ENCODE peak calls at places on chromosomes 1 and 21, in five cellular contexts. O is PC-3, X is SK-N-SH, J is GM23338, C is GM23248. R is an unnamed sample.

GRCh38 chr21:45112371-45112770 is 38.0 kb downstream of the ADARB1 start:
- DNase-seq in O (no peak), X (no peak), J (no peak), C (peak), R (no peak)

GRCh38 chr1:84504580-84505021 is 1.6 kb upstream of the SPATA1 start:
- DNase-seq in O (peak), X (peak), J (no peak), C (peak), R (peak)

GRCh38 chr1:197965132-197965707 is 48.0 kb downstream of the LHX9 start:
- DNase-seq in O (peak), X (no peak), J (no peak), C (peak), R (no peak)

GRCh38 chr21:31480228-31480627 is 136.2 kb upstream of the TIAM1 start:
- DNase-seq in O (no peak), X (no peak), J (no peak), C (no peak), R (no peak)

GRCh38 chr1:10429868-10430215 is 391 bp upstream of the CENPS start:
- DNase-seq in O (peak), X (peak), J (no peak), C (peak), R (no peak)

GRCh38 chr1:67987046-67987799 is 63.2 kb downstream of the DIRAS3 start:
- DNase-seq in O (peak), X (no peak), J (no peak), C (peak), R (peak)

GRCh38 chr1:39398278-39399010 is 93.0 kb upstream of the BMP8A start:
- DNase-seq in O (peak), X (peak), J (peak), C (peak), R (peak)

GRCh38 chr1:46302091-46303037 is 1.1 kb downstream of the LRRC41 start:
- DNase-seq in O (peak), X (peak), J (peak), C (peak), R (peak)

GRCh38 chr1:203286161-203286984 is 18.9 kb upstream of the BTG2 start:
- DNase-seq in O (no peak), X (no peak), J (no peak), C (no peak), R (peak)

GRCh38 chr1:25743164-25744139 is 56.5 kb upstream of the SELENON start:
- DNase-seq in O (no peak), X (no peak), J (no peak), C (peak), R (peak)

GRCh38 chr1:43441894-43442632 is 11.7 kb downstream of the HYI start:
- DNase-seq in O (no peak), X (no peak), J (no peak), C (no peak), R (no peak)

GRCh38 chr1:171061425-171062143 is 29.1 kb upstream of the FMO3 start:
- DNase-seq in O (peak), X (no peak), J (no peak), C (no peak), R (no peak)

GRCh38 chr1:24905979-24906720 is 23.9 kb downstream of the RUNX3 start:
- DNase-seq in O (no peak), X (no peak), J (no peak), C (no peak), R (no peak)

GRCh38 chr1:215569987-215570824 is 3.1 kb downstream of the KCTD3 start:
- DNase-seq in O (peak), X (peak), J (no peak), C (peak), R (no peak)

GRCh38 chr1:1479547-1480483 is 8.2 kb downstream of the ATAD3B start:
- DNase-seq in O (no peak), X (peak), J (no peak), C (no peak), R (no peak)

GRCh38 chr1:44592208-44593145 is 81.8 kb downstream of the TMEM53 start:
- DNase-seq in O (no peak), X (no peak), J (peak), C (no peak), R (no peak)

GRCh38 chr1:86263101-86263500 is 106.5 kb upstream of the COL24A1 start:
- DNase-seq in O (no peak), X (no peak), J (no peak), C (no peak), R (no peak)

GRCh38 chr1:54331843-54332688 is 74.1 kb downstream of the SSBP3 start:
- DNase-seq in O (no peak), X (peak), J (no peak), C (no peak), R (no peak)

GRCh38 chr1:204314893-204315735 is 44.6 kb downstream of the PLEKHA6 start:
- DNase-seq in O (no peak), X (no peak), J (no peak), C (no peak), R (no peak)

GRCh38 chr1:12320516-12320915 is 90.7 kb downstream of the VPS13D start:
- DNase-seq in O (no peak), X (no peak), J (no peak), C (no peak), R (no peak)

GRCh38 chr1:201719812-201720521 is 109.0 kb upstream of the IPO9 start:
- DNase-seq in O (no peak), X (no peak), J (no peak), C (peak), R (peak)

GRCh38 chr1:160257411-160258015 is 4.8 kb downstream of the DCAF8 start:
- DNase-seq in O (no peak), X (no peak), J (peak), C (no peak), R (no peak)

GRCh38 chr1:22600071-22600816 is 36.2 kb upstream of the C1QA start:
- DNase-seq in O (peak), X (no peak), J (peak), C (no peak), R (no peak)

GRCh38 chr1:13605159-13605558 is 21.5 kb downstream of the PDPN start:
- DNase-seq in O (peak), X (no peak), J (no peak), C (peak), R (peak)

GRCh38 chr21:37073417-37074194 is 552 bp downstream of the TTC3 start:
- DNase-seq in O (peak), X (peak), J (no peak), C (peak), R (peak)

GRCh38 chr1:162372159-162373071 is 4.2 kb downstream of the SPATA46 start:
- DNase-seq in O (peak), X (peak), J (no peak), C (no peak), R (no peak)

GRCh38 chr1:145796753-145797152 is 27.1 kb downstream of the RNF115 start:
- DNase-seq in O (no peak), X (no peak), J (no peak), C (no peak), R (no peak)

GRCh38 chr1:178145605-178146004 is 51.7 kb downstream of the RASAL2 start:
- DNase-seq in O (no peak), X (no peak), J (no peak), C (no peak), R (no peak)

GRCh38 chr1:174269932-174270651 is 110.8 kb downstream of the RABGAP1L start:
- DNase-seq in O (no peak), X (no peak), J (no peak), C (no peak), R (no peak)

GRCh38 chr21:28822882-28823335 is 169.8 kb downstream of the LTN1 start:
- DNase-seq in O (peak), X (peak), J (no peak), C (peak), R (peak)

GRCh38 chr21:31515253-31515652 is 144.2 kb upstream of the SOD1 start:
- DNase-seq in O (no peak), X (no peak), J (no peak), C (no peak), R (no peak)

GRCh38 chr1:10074059-10074854 is 41.5 kb downstream of the UBE4B start:
- DNase-seq in O (peak), X (no peak), J (no peak), C (peak), R (peak)

GRCh38 chr1:234893725-234894630 is 234.7 kb downstream of the TOMM20 start:
- DNase-seq in O (peak), X (no peak), J (no peak), C (peak), R (no peak)

GRCh38 chr1:32431736-32432400 is 33.0 kb upstream of the ZBTB8B start:
- DNase-seq in O (no peak), X (no peak), J (no peak), C (no peak), R (no peak)

GRCh38 chr1:205058853-205059252 is 15.8 kb downstream of the CNTN2 start:
- DNase-seq in O (no peak), X (no peak), J (no peak), C (no peak), R (no peak)

GRCh38 chr21:41726630-41726969 is 40.3 kb downstream of the RIPK4 start:
- DNase-seq in O (no peak), X (no peak), J (no peak), C (no peak), R (no peak)

GRCh38 chr1:204357551-204357950 is 2.2 kb downstream of the PLEKHA6 start:
- DNase-seq in O (no peak), X (peak), J (peak), C (no peak), R (no peak)

GRCh38 chr1:30473920-30474817 is 249.2 kb downstream of the MATN1 start:
- DNase-seq in O (no peak), X (no peak), J (no peak), C (no peak), R (no peak)

GRCh38 chr1:41523071-41523470 is 38.6 kb upstream of the EDN2 start:
- DNase-seq in O (no peak), X (no peak), J (no peak), C (no peak), R (no peak)

DNA sequence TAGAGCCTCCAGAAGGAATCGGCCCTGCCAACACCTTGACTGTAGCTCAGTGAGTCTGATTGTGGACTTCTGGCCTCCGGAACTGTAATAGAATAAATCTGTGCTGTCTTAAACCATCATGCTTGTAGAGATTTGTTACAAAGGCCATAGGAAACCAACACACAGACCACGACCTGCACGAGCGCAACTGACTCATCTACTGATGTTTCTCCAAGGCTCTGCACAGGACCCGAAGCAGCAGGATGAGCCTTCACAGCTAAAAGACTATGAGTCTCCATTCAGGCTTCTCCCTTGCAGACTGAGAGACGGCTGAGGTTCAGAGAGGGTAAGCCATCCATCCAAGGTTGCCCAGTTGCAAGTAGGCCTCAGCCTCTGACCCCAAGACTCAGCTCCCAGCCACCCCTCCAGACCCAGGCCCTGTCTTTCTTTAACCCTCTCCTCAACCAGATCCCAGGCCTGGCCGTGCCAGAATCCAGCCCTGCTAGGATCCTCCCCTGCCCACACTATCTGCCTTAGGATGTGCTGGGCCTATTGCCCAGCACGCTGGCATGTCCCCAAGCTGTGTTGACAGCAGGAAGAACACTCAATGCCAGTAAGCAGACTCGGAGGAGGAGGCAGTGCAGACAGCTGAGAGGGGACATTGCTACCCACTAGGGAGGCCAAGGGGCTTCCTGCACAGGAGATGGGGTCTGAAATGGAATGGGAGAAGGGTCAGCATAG is 109.0 kb downstream of the HMGB4 start:
- DNase-seq in O (no peak), X (no peak), J (no peak), C (peak), R (no peak)
- TF ChIP-seq EZH2phosphoT487 in O (no peak), X (no peak), J (no peak), C (no peak), R (no peak)

DNA sequence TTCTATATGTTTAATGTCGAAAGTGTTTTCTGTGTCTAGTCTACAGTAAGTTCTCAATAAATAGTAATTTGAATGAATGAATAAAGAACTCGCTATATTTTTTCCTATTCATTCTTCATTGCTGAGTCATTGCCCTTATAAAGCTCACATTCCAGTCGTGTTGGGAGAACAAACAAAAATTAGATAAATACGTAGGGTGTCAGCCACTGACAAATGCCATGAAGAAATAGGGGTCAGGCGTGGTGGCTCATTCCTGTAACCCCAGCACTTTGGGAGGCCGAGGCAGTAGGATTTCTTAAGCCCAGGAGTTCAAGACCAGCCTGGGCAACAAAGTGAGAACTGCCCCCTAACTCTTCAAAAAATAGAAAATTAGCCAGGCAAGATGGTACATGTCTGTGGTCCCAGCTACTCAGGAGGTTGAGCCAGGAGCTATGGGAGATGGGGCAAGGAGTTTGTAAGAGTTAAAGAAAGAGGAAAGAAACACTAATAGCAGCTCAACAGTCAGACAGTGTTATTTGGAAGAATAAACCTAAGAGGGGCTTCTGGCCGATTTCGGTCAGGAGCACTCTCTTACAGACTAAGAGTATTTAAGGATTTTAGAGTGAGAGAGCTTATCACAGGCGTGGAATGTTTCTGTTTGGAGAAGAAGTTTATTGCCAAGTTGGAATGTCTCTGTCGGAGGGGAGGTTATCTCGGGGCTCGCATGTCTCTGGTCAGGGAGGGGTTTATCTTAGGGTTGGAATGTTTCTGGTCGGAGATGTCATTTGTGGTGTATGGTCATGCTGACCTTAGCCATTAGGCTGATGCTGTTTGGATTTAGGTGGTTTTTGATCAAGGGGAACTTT is 1.8 kb upstream of the CHML start:
- DNase-seq in O (peak), X (no peak), J (no peak), C (peak), R (peak)
- H2AFZ ChIP-seq in O (peak), X (no peak), J (no peak), C (no peak), R (no peak)

DNA sequence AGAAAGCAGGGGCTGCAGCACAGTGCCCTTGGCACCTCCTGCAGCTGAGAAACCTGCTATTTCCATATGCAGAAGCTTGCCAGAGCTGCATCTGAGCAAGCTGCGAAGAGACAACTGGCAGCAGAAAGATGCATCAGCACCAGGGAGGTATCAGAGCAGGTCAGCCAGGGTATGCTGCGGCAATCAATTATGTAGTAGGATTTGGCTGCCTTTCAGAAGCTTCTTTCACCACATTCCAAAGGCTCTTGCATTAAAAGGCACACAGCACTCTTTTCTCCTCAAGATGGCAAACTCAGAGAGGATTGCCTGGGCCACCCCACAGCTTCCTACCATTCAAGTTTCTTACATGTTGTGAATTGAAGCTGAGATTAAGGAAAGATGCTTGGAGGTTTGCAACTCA is 47.6 kb upstream of the RAP1A start:
- DNase-seq in O (no peak), X (no peak), J (peak), C (peak), R (no peak)
- TF ChIP-seq EZH2phosphoT487 in O (no peak), X (no peak), J (no peak), C (no peak), R (no peak)

GRCh38 chr1:199690520-199690919 is 337.0 kb upstream of the NR5A2 start:
- DNase-seq in O (no peak), X (no peak), J (no peak), C (no peak), R (no peak)

GRCh38 chr1:199688133-199688676 is 339.3 kb upstream of the NR5A2 start:
- DNase-seq in O (no peak), X (no peak), J (peak), C (no peak), R (no peak)

GRCh38 chr1:199688774-199689173 is 338.7 kb upstream of the NR5A2 start:
- DNase-seq in O (no peak), X (no peak), J (no peak), C (no peak), R (no peak)

GRCh38 chr1:199693724-199694123 is 333.8 kb upstream of the NR5A2 start:
- DNase-seq in O (no peak), X (no peak), J (no peak), C (no peak), R (no peak)

DNA sequence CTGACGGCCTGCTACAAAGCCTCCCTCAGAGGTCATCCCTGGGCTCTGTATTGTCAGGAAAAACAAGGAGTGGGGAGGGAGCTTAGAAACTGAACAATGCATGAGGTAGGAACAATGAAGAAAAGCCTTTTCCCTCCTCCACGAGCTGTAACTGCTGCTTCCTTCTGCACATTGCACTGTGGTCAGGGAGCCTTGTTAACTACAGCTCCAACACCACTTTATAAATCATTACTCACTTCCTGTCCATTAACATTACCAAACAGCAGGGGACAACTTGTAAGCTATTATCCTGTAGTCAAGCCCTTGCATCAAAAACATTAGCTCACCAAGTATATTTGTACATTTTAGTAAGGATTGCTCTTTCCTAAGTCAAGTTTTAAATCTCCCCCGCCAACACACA is 336.0 kb upstream of the NR5A2 start:
- DNase-seq in O (peak), X (no peak), J (peak), C (peak), R (peak)
- H2AFZ ChIP-seq in O (peak), X (no peak), J (no peak), C (no peak), R (no peak)

R was measured in hepatocyte.